ENCODE peak calls at places on chromosomes 6 and 20, in six cellular contexts. One of them, this sample, is unnamed.

GRCh38 chr6:24996145-24996836 is 60.5 kb upstream of the RIPOR2 start:
- DNase-seq in CD8-positive, alpha-beta memory T cell: no peak
- DNase-seq in A172: no peak
- DNase-seq in RCC 7860: no peak
- DNase-seq in AG09319: no peak
- DNase-seq in GM13976: no peak
- DNase-seq in this sample: no peak

GRCh38 chr20:25058051-25058796 is at the start of gene ACSS1:
- DNase-seq in CD8-positive, alpha-beta memory T cell: peak; percentile 86
- DNase-seq in A172: no peak
- DNase-seq in RCC 7860: no peak
- DNase-seq in AG09319: no peak
- DNase-seq in GM13976: peak; percentile 89
- DNase-seq in this sample: peak; percentile 50

GRCh38 chr20:61902213-61902869 is 163.3 kb downstream of the TAF4 start:
- DNase-seq in CD8-positive, alpha-beta memory T cell: no peak
- DNase-seq in A172: no peak
- DNase-seq in RCC 7860: no peak
- DNase-seq in AG09319: no peak
- DNase-seq in GM13976: no peak
- DNase-seq in this sample: no peak

GRCh38 chr6:131976545-131977061 is 25.4 kb upstream of the CCN2 start:
- DNase-seq in CD8-positive, alpha-beta memory T cell: no peak
- DNase-seq in A172: no peak
- DNase-seq in RCC 7860: no peak
- DNase-seq in AG09319: no peak
- DNase-seq in GM13976: no peak
- DNase-seq in this sample: no peak

GRCh38 chr6:27861861-27862260 is 50.3 kb downstream of the OR2B2 start:
- DNase-seq in CD8-positive, alpha-beta memory T cell: no peak
- DNase-seq in A172: no peak
- DNase-seq in RCC 7860: no peak
- DNase-seq in AG09319: no peak
- DNase-seq in GM13976: no peak
- DNase-seq in this sample: no peak

GRCh38 chr6:91288741-91289140 is 701.9 kb upstream of the MAP3K7 start:
- DNase-seq in CD8-positive, alpha-beta memory T cell: no peak
- DNase-seq in A172: no peak
- DNase-seq in RCC 7860: no peak
- DNase-seq in AG09319: no peak
- DNase-seq in GM13976: no peak
- DNase-seq in this sample: no peak

GRCh38 chr20:62578294-62578897 is 63.9 kb upstream of the SLCO4A1 start:
- DNase-seq in CD8-positive, alpha-beta memory T cell: no peak
- DNase-seq in A172: no peak
- DNase-seq in RCC 7860: no peak
- DNase-seq in AG09319: no peak
- DNase-seq in GM13976: no peak
- DNase-seq in this sample: peak; percentile 6

GRCh38 chr20:5845686-5846651 is 95.8 kb downstream of the SHLD1 start:
- DNase-seq in CD8-positive, alpha-beta memory T cell: no peak
- DNase-seq in A172: no peak
- DNase-seq in RCC 7860: no peak
- DNase-seq in AG09319: no peak
- DNase-seq in GM13976: no peak
- DNase-seq in this sample: no peak

This sample was measured in ACHN.